ENCODE peak calls at places on chromosomes 6 and 20, in four cellular contexts. Z is HL-60, R is K562, U is GM12878. P is an unnamed sample.

GRCh38 chr20:62797671-62798532 is 1.6 kb downstream of the MRGBP start:
- DNase-seq in Z (no peak), R (no peak), U (no peak), P (no peak)

GRCh38 chr6:3876131-3876530 is 27.0 kb downstream of the FAM50B start:
- DNase-seq in Z (no peak), R (no peak), U (no peak), P (no peak)

GRCh38 chr20:8489094-8489883 is 357.2 kb downstream of the PLCB1 start:
- DNase-seq in Z (no peak), R (no peak), U (no peak), P (no peak)

GRCh38 chr6:98998103-98998502 is 50.4 kb upstream of the FBXL4 start:
- DNase-seq in Z (no peak), R (no peak), U (no peak), P (no peak)

GRCh38 chr6:5486214-5486613 is 224.9 kb downstream of the FARS2 start:
- DNase-seq in Z (no peak), R (no peak), U (peak), P (peak)

GRCh38 chr6:1670711-1671462 is 61.2 kb downstream of the FOXC1 start:
- DNase-seq in Z (no peak), R (no peak), U (peak), P (no peak)

GRCh38 chr6:40972814-40973213 is 66.2 kb downstream of the UNC5CL start:
- DNase-seq in Z (no peak), R (no peak), U (no peak), P (no peak)

GRCh38 chr6:44297063-44298038 is 15.8 kb downstream of the AARS2 start:
- DNase-seq in Z (no peak), R (peak), U (no peak), P (peak)

GRCh38 chr6:56370127-56370540 is 122.8 kb upstream of the COL21A1 start:
- DNase-seq in Z (no peak), R (peak), U (no peak), P (no peak)

DNA sequence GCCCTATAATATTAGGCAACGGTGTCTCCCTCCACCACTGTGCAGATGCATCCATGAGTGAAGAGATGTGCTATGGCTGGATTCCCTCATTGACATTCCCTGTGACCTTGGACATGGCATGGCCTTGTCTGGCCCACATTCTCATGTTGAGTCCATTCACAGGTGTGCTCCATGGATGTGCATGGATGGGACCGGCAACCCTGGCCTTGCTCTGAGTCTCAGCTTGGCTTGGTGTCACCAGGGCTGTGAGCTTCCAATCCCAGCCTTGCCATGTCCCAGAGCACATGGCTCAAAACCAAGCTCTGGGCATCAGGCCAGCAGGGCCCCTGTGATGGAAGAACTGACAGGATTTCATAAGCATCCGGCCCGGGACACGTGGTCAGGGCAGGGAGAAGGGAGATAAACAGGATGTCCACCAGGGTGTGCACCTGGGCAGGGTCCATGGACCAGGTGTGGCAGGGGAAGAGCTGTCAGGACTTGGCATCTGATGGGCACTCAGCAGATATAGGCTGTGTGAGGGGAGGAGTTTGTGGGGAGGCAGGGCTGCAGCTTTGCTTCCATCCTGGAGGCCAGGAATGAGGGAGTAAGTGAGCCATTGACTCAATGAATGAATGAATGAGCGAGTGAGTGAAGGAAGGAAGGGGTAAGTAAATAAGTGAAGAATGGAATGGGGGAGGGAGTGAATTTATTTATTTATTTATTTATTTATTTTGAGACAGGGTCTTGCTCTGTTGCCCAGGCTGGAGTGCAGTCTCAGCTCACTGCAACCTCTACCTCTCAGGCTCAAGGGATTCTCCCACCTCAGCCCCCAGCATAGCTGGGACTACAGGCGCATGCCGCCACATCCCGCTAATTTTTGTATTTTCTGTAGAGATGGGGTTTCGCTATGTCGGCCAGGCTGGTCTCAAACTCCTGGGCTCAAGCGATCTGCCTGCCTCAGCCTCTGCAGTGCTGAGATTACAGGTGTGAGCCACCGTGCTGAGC is 15.7 kb downstream of the NRSN2 start:
- DNase-seq in Z (peak), R (peak), U (no peak), P (no peak)
- TF ChIP-seq SPI1 in Z (peak), R (no peak), U (no peak), P (no peak)

GRCh38 chr20:10984899-10985298 is 311.1 kb upstream of the JAG1 start:
- DNase-seq in Z (no peak), R (no peak), U (no peak), P (no peak)
- TF ChIP-seq SPI1 in Z (no peak), R (no peak), U (no peak), P (no peak)

DNA sequence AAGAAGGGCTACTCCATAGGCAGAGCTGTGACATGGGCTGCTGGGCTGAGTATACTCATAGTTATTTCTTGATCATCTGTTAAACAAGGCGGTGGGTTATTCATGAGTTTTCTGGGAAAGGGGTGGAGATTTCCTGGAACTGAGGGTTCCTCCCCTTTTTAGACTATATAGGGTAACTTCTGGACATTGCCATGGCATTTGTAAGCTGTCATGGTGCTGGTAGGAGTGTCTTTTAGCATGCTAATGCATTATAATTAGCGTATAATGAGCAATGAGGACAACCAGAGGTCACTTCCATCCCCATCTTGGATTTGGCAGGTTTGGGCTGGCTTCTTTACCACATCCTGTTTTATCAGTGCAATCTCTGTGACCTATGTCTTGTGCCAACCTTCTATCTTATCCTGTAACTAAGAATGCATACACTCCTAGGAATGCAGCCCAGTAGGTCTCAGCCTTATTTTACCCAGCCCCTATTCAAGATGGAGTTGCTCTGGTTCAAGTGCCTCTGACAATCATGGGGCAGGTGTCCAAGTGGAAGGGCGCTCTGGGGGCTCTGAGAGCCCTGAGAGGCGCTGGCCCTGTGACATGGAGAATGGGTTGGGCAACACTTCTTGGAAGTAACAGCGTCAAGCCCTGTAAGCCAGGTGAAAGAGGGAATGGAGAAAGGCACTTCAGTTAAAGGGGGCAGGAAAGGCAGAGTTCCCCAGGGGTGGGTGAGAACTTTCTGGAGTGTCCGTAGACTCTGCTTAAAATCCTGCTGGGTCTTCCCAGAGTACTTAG is 354.2 kb upstream of the SULF2 start:
- DNase-seq in Z (no peak), R (no peak), U (no peak), P (no peak)
- TF ChIP-seq SPI1 in Z (no peak), R (no peak), U (no peak), P (no peak)

GRCh38 chr6:25934735-25935313 is 4.3 kb upstream of the SLC17A2 start:
- DNase-seq in Z (no peak), R (no peak), U (no peak), P (no peak)
- TF ChIP-seq SPI1 in Z (no peak), R (no peak), U (no peak), P (no peak)

DNA sequence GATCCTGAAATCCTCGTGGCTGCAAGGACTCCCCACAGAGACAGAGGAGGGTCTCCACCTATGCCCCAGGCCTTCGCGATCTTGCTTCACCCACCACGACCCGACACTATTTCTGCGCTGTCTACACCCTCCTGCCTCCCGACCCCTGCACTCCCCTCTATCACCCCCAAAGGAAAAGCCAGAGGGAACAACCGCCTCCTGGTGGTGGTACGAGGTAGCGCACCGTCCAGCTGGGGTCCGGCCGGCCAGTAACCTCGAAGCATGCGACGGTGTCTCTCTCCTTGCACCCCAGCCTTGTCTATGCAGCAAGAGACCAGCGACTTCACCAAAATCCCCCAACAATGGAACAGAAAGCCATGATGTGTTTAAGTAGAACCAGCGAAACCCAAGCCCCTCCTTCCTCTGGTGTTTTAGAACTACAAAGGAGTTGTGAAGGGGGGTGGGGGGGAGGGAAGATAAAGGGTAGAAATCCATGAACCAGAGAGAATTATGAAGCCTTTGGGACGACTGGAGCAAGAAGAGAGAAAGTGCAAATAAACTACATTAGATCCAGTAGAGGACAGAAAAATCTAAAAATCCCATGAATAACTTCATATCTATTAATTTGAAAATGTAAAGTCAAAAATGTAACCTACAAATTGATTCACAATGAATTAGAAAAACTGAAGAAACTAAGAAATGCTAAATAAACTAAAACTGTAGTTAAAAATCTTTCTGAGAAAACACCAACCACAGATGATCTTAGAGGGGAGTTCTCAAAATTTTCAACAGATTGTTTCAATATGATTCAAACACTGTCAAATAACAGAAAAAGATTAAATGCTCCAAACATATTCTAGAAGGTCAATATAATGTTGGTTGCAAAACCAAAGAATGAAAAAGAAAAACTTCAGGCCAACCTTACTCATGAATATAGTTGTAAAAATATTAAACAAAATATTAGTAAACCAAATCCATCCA is 168.0 kb downstream of the CDK19 start:
- DNase-seq in Z (no peak), R (no peak), U (no peak), P (no peak)
- TF ChIP-seq SPI1 in Z (no peak), R (no peak), U (no peak), P (no peak)

GRCh38 chr6:129795261-129795660 is 65.9 kb downstream of the TMEM244 start:
- DNase-seq in Z (no peak), R (no peak), U (no peak), P (no peak)
- TF ChIP-seq SPI1 in Z (no peak), R (no peak), U (no peak), P (no peak)

GRCh38 chr6:54535568-54535967 is 227.3 kb downstream of the TINAG start:
- DNase-seq in Z (no peak), R (no peak), U (no peak), P (no peak)

DNA sequence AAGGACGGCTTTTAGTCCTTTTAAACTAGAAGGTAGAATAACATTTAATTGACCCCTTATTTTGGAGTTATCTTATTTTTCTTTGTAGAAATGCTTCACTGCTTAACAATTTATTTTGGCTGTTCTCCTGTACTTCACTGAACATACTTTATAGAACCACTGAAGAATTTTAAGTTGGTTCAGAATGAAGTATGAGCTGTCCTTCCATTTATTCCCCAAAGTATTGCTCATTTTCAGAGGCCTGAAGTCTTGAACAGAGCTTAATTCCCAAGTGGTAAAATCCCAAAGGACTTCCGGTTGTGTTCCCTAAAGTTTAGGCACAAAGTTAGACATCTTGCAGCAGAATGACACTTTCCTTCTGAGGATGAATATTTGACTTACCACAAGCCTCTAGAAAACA is 233.3 kb downstream of the TINAG start:
- DNase-seq in Z (no peak), R (no peak), U (no peak), P (no peak)
- TF ChIP-seq SPI1 in Z (no peak), R (no peak), U (no peak), P (no peak)